ENCODE peak calls at places on chromosome 9, in six cellular contexts. U is CD8-positive, alpha-beta T cell; E is GM13977; M is AG10803; L is BE2C; Y is neural progenitor cell. Q is an unnamed sample.

GRCh38 chr9:111066427-111066826 is 28.2 kb upstream of the LPAR1 start:
- DNase-seq in U (no peak), L (no peak), Y (no peak), E (no peak), M (peak; percentile 53), Q (no peak)

GRCh38 chr9:135137398-135137832 is 49.9 kb downstream of the OLFM1 start:
- DNase-seq in E (no peak), L (peak; percentile 82), U (no peak), Y (peak; percentile 90), M (peak; percentile 30), Q (no peak)

GRCh38 chr9:98861881-98862501 is 54.5 kb downstream of the GALNT12 start:
- DNase-seq in Y (no peak), E (no peak), U (no peak), L (no peak), M (peak; percentile 99), Q (no peak)

GRCh38 chr9:109012876-109013677 is at the start of gene CTNNAL1:
- DNase-seq in M (peak; percentile 86), E (peak; percentile 96), U (peak; percentile 80), Y (peak; percentile 96), L (peak; percentile 99), Q (peak; percentile 86)

GRCh38 chr9:68877219-68877618 is 136.7 kb downstream of the PRKACG start:
- DNase-seq in L (no peak), M (no peak), U (no peak), Y (no peak), E (no peak), Q (no peak)

GRCh38 chr9:105053209-105053652 is 125.3 kb upstream of the ABCA1 start:
- DNase-seq in E (peak; percentile 34), Y (no peak), U (no peak), M (peak; percentile 80), L (no peak), Q (peak; percentile 93)

GRCh38 chr9:109118802-109119438 is 827 bp downstream of the TMEM245 start:
- DNase-seq in Y (peak; percentile 67), L (no peak), M (peak; percentile 1), E (no peak), U (no peak), Q (no peak)

GRCh38 chr9:37385286-37385685 is 37.2 kb upstream of the GRHPR start:
- DNase-seq in U (no peak), E (no peak), M (no peak), L (no peak), Y (no peak), Q (no peak)

GRCh38 chr9:105500108-105500766 is 52.4 kb downstream of the FSD1L start:
- DNase-seq in E (peak; percentile 61), U (no peak), M (no peak), L (no peak), Y (no peak), Q (no peak)

GRCh38 chr9:8389531-8389930 is 590.0 kb upstream of the DMAC1 start:
- DNase-seq in E (no peak), L (no peak), Y (no peak), U (no peak), M (no peak), Q (no peak)

GRCh38 chr9:133786936-133787748 is 49.0 kb upstream of the SARDH start:
- DNase-seq in Y (no peak), E (no peak), L (no peak), U (no peak), M (no peak), Q (no peak)

GRCh38 chr9:34653610-34654072 is 1.7 kb downstream of the IL11RA start:
- DNase-seq in E (no peak), U (no peak), L (peak; percentile 61), M (peak; percentile 55), Y (no peak), Q (no peak)

GRCh38 chr9:107546859-107547258 is 57.3 kb upstream of the KLF4 start:
- DNase-seq in L (no peak), M (no peak), U (no peak), Y (no peak), E (no peak), Q (no peak)

GRCh38 chr9:84839538-84839937 is 170.0 kb downstream of the NTRK2 start:
- DNase-seq in E (no peak), Y (peak; percentile 68), U (no peak), M (peak; percentile 80), L (no peak), Q (no peak)

GRCh38 chr9:73799446-73799845 is 647.8 kb downstream of the ANXA1 start:
- DNase-seq in U (no peak), L (no peak), Y (no peak), E (no peak), M (no peak), Q (no peak)

GRCh38 chr9:134501266-134502181 is 140.1 kb upstream of the COL5A1 start:
- DNase-seq in U (no peak), L (no peak), M (no peak), Y (no peak), E (no peak), Q (no peak)

GRCh38 chr9:71285191-71285656 is 163.8 kb upstream of the TRPM3 start:
- DNase-seq in L (peak; percentile 65), U (peak; percentile 4), M (peak; percentile 71), Y (peak; percentile 81), E (peak; percentile 22), Q (no peak)

GRCh38 chr9:84886866-84887265 is 217.3 kb downstream of the NTRK2 start:
- DNase-seq in L (no peak), M (no peak), Y (no peak), E (no peak), U (no peak), Q (no peak)

GRCh38 chr9:128203842-128204551 is 818 bp downstream of the DNM1 start:
- DNase-seq in Y (peak; percentile 80), M (peak; percentile 49), U (no peak), E (no peak), L (peak; percentile 69), Q (no peak)

GRCh38 chr9:90774682-90775081 is 26.9 kb upstream of the SYK start:
- DNase-seq in E (peak; percentile 19), Y (no peak), L (no peak), U (no peak), M (no peak), Q (peak; percentile 49)
- TF ChIP-seq CTCF in E (peak; percentile 43), Y (no peak), L (no peak), U (no peak), M (no peak), Q (no peak)

GRCh38 chr9:214488-215448 is at the start of gene DOCK8:
- DNase-seq in Y (peak; percentile 86), E (peak; percentile 86), U (peak; percentile 27), L (no peak), M (no peak), Q (peak; percentile 86)
- TF ChIP-seq CTCF in Y (peak; percentile 60), E (peak; percentile 80), U (no peak), L (no peak), M (no peak), Q (peak; percentile 73)

DNA sequence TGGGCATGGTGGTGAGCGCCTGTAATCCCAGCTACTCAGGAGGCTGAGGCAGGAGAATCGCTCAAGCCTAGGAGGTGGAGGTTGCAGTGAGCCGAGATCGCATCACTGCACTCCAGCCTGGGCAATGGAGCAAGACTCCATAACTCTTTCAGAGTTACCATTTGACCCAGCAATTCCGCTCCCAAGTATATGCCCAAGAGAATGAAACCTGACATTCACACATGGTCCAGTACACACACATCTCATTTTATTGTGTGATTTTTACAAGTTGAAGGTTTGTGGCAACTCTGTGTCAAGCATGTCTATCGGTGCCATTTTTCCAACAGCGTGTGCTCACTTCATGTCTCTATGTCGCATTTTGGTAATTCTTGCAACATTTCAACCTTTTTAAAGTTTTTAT is 24.9 kb upstream of the FIBCD1 start:
- DNase-seq in M (no peak), E (no peak), U (no peak), Y (no peak), L (no peak), Q (no peak)
- TF ChIP-seq CTCF in M (no peak), E (no peak), U (no peak), Y (no peak), L (no peak), Q (no peak)

GRCh38 chr9:79953908-79954307 is 382.1 kb downstream of the TLE4 start:
- DNase-seq in L (no peak), Y (no peak), M (no peak), U (no peak), E (no peak), Q (no peak)

GRCh38 chr9:79952401-79952800 is 380.6 kb downstream of the TLE4 start:
- DNase-seq in M (peak; percentile 10), U (no peak), Y (no peak), L (no peak), E (no peak), Q (no peak)

DNA sequence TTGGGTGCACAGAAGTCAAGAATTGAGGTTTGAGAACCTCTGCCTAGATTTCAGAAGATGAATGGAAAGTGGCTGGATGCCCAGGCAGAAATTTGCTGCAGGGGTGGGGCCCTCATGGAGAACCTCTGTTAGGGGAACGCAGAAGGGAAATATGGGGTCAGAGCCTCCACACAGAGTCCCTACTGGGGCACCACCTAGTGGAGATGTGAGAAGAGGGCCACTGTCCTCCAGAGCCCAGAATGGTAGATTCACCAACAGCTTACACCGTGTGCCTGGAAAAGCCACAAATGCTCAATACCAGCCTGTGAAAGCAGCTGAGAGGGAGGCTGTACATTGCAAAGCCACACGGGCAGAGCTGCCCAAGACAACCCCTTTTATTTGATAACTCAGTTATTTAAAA is 383.5 kb downstream of the TLE4 start:
- DNase-seq in Y (no peak), E (no peak), M (peak; percentile 3), U (no peak), L (peak; percentile 33), Q (no peak)
- TF ChIP-seq CTCF in Y (no peak), E (peak; percentile 54), M (peak; percentile 49), U (no peak), L (peak; percentile 52), Q (peak; percentile 41)

DNA sequence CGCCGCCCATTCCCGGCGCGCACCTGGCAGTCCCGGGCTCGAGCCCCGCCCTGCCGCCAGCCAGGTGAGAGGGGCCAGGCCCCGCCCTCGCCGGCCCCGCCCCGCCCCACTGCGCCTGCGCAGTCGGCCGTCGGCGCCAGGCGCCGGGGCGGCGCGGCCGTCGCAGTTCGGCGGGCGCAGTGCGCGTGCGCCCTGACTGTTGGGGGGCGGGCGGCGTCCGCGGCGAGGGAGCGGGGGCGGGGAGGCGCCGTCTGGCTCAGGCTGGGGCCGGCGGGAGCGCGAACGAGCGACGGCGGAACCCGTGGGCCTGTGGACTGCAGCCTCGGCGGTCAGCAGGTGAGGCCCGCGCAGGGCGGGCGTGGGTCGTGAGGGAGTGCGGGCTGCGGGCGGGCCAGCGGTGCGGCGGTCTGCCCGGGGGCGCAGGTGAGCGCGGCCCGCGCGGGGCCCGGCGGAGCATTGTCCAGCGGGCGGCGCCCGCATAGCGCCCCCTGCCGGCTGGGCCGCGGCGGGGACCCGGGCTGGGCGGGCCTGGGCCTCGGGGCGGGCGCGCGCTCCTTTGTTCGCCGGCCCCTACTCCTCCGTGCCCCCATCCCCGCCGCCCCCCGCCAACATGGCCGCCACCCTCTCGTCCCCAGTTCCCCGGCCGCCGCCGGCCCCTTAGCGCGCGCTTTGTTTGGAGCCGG is at the start of gene SPIN1:
- DNase-seq in Y (peak; percentile 94), M (peak; percentile 68), U (peak; percentile 79), E (peak; percentile 98), L (peak; percentile 86), Q (peak; percentile 51)
- TF ChIP-seq CTCF in Y (peak; percentile 39), M (peak; percentile 28), U (no peak), E (peak; percentile 81), L (no peak), Q (peak; percentile 57)

Q was measured in CD14-positive monocyte.